ENCODE peak calls at places on chromosome 17, in four cellular contexts. K is IMR-90, F is heart left ventricle, A is spleen. H is an unnamed sample.

GRCh38 chr17:42394838-42395237 is 6.6 kb upstream of the STAT3 start:
- DNase-seq in K (no peak), F (no peak), A (no peak), H (no peak)

GRCh38 chr17:28293994-28294393 is 25.0 kb upstream of the TMEM97 start:
- DNase-seq in K (no peak), F (no peak), A (no peak), H (no peak)

GRCh38 chr17:6755731-6756184 is at the start of gene XAF1:
- DNase-seq in K (peak; percentile 33), F (peak; percentile 58), A (peak; percentile 84), H (peak; percentile 34)

GRCh38 chr17:10156579-10157488 is 41.6 kb downstream of the GAS7 start:
- DNase-seq in K (no peak), F (peak; percentile 66), A (peak; percentile 86), H (no peak)

GRCh38 chr17:17766351-17767095 is 70.3 kb downstream of the SREBF1 start:
- DNase-seq in K (no peak), F (no peak), A (peak; percentile 87), H (peak; percentile 90)

GRCh38 chr17:46044286-46044928 is 45.4 kb downstream of the STH start:
- DNase-seq in K (peak; percentile 87), F (peak; percentile 76), A (no peak), H (peak; percentile 77)

GRCh38 chr17:67648032-67648761 is 69.5 kb upstream of the NOL11 start:
- DNase-seq in K (no peak), F (peak; percentile 20), A (no peak), H (no peak)

GRCh38 chr17:37361543-37361942 is 14.2 kb upstream of the C17orf78 start:
- DNase-seq in K (no peak), F (no peak), A (no peak), H (no peak)

GRCh38 chr17:31369266-31369665 is 22.2 kb upstream of the RAB11FIP4 start:
- DNase-seq in K (peak; percentile 48), F (no peak), A (no peak), H (no peak)

GRCh38 chr17:64457156-64457555 is 8.2 kb downstream of the MILR1 start:
- DNase-seq in K (peak; percentile 66), F (no peak), A (no peak), H (peak; percentile 31)

GRCh38 chr17:21394265-21394664 is 18.1 kb downstream of the KCNJ12 start:
- DNase-seq in K (peak; percentile 62), F (no peak), A (no peak), H (no peak)

GRCh38 chr17:43846221-43846712 is 709 bp upstream of the CD300LG start:
- DNase-seq in K (peak; percentile 58), F (peak; percentile 85), A (peak; percentile 93), H (peak; percentile 83)

GRCh38 chr17:7029096-7029495 is 6.2 kb downstream of the BCL6B start:
- DNase-seq in K (no peak), F (no peak), A (no peak), H (no peak)

GRCh38 chr17:8072727-8073461 is 14.6 kb downstream of the ALOX12B start:
- DNase-seq in K (no peak), F (no peak), A (peak; percentile 82), H (no peak)

GRCh38 chr17:67854378-67854777 is 29.1 kb downstream of the BPTF start:
- DNase-seq in K (no peak), F (no peak), A (no peak), H (no peak)

GRCh38 chr17:78493455-78494188 is 83.6 kb downstream of the DNAH17 start:
- DNase-seq in K (no peak), F (peak; percentile 45), A (no peak), H (no peak)

GRCh38 chr17:75404223-75404738 is 1.2 kb downstream of the GRB2 start:
- DNase-seq in K (peak; percentile 83), F (peak; percentile 61), A (no peak), H (peak; percentile 67)

GRCh38 chr17:32350662-32351418 is 883 bp downstream of the ZNF207 start:
- DNase-seq in K (peak; percentile 62), F (peak; percentile 20), A (no peak), H (peak; percentile 30)

GRCh38 chr17:75059369-75060345 is 12.6 kb downstream of the KCTD2 start:
- DNase-seq in K (peak; percentile 81), F (peak; percentile 50), A (no peak), H (peak; percentile 73)

GRCh38 chr17:4407216-4407615 is 26.5 kb upstream of the SPNS3 start:
- DNase-seq in K (no peak), F (no peak), A (no peak), H (no peak)

GRCh38 chr17:50414808-50415207 is 11.2 kb upstream of the ACSF2 start:
- DNase-seq in K (peak; percentile 28), F (no peak), A (no peak), H (no peak)

GRCh38 chr17:61806941-61807340 is 56.4 kb downstream of the BRIP1 start:
- DNase-seq in K (peak; percentile 20), F (no peak), A (no peak), H (no peak)

GRCh38 chr17:49746791-49747490 is 17.0 kb downstream of the FAM117A start:
- DNase-seq in K (no peak), F (no peak), A (no peak), H (no peak)

DNA sequence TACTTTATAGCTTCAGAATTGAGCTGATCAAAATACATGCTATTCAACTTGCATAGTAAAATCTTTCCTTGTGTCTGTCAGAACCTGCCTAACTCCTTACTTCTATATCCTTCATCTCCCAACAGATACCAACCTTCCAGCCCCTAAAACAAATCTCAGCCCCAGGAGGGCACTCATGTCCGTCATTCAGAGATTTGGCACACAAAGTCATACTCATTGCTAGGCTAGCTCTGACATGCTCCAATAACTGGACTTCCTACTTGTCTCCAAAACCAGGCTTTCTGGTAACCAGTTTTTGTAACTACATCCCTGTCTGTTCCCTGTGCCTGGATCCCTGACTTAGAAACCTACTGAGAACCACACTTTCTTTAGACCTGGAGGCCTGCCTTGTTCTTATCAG is 37.5 kb upstream of the DHX40 start:
- DNase-seq in K (no peak), F (no peak), A (no peak), H (peak; percentile 53)
- TF ChIP-seq POLR2A in K (no peak), F (no peak), A (no peak), H (no peak)

GRCh38 chr17:82901356-82901755 is 61.5 kb upstream of the ZNF750 start:
- DNase-seq in K (no peak), F (no peak), A (no peak), H (no peak)

GRCh38 chr17:82899941-82900340 is 60.1 kb upstream of the ZNF750 start:
- DNase-seq in K (no peak), F (no peak), A (no peak), H (no peak)

GRCh38 chr17:82897514-82898249 is 57.9 kb upstream of the ZNF750 start:
- DNase-seq in K (no peak), F (no peak), A (no peak), H (no peak)

GRCh38 chr17:82900741-82901140 is 60.9 kb upstream of the ZNF750 start:
- DNase-seq in K (peak; percentile 32), F (no peak), A (no peak), H (no peak)

DNA sequence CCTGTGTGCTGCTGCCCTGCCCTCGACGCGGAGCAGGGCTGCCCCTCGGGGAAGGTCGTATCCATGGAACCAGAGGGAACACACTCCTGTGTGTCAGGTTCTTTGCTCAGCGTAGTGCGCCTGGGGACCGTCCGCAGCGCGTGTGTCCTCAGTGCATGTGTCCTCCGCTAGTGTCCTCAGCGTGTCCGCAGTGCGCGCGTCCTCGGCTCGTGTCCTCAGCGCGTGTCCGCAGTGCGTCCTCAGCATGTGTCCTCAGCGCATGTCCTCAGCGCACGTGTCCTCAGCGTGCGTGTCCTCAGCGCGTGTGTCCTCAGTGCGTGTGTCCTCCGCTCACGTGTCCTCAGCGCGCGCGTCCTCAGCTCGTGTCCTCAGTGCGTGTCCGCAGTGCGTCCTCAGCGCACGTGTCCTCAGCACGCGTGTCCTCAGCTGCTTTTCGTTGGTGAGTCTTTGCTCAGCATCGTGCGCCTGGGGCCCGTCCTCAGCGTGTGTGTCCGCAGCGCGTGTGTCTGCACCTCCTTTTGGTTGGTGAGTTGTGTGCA is 59.2 kb upstream of the ZNF750 start:
- DNase-seq in K (no peak), F (no peak), A (no peak), H (no peak)
- H3K36me3 ChIP-seq in K (peaks cover 11% of the 10 kb centered on the region), F (peaks cover 23% of the 10 kb centered on the region), A (no peaks in the 10 kb centered on the region), H (no peaks in the 10 kb centered on the region)

GRCh38 chr17:79836952-79837887 is 2.0 kb downstream of the CBX4 start:
- DNase-seq in K (peak; percentile 74), F (peak; percentile 75), A (peak; percentile 93), H (peak; percentile 91)
- TF ChIP-seq POLR2A in K (no peak), F (peak; percentile 6), A (no peak), H (no peak)

GRCh38 chr17:80337195-80337895 is 76.7 kb downstream of the RNF213 start:
- DNase-seq in K (no peak), F (no peak), A (peak; percentile 64), H (no peak)

GRCh38 chr17:80345321-80345720 is 69.6 kb upstream of the ENDOV start:
- DNase-seq in K (no peak), F (no peak), A (peak; percentile 21), H (no peak)

GRCh38 chr17:80339118-80339517 is 75.8 kb upstream of the ENDOV start:
- DNase-seq in K (no peak), F (no peak), A (peak; percentile 35), H (no peak)

DNA sequence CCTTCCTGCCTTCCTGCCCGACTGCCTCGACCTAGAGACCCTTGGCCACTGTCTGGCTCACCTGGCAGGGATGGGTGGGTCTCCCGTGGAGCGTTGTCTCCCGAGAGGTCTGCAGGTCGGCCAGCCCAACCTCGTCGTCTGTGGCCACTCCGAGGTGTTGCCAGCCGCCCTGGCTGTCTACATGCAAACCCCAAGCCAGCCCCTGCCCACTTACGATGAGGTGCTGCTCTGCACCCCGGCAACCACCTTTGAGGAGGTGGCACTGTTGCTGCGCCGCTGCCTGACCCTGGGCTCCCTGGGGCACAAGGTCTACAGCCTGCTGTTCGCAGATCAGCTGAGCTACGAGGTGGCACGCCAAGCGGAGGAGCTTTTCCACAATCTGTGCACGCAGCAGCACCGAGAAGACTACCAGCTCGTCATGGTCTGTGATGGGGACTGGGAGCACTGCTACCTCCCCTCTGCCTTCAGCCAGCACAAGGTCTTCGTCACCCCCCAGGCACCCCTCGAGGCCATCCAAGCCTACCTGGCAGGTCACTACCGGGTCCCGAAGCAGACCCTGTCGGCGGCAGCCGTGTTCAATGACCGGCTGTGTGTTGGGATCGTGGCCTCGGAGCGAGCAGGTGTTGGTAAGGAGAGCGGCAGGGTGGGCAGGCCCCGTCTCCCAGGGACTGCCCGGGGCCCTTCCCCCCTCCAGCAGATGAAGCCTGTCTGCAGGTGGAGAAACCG is 75.1 kb upstream of the ENDOV start:
- DNase-seq in K (no peak), F (no peak), A (peak; percentile 69), H (no peak)
- H3K36me3 ChIP-seq in K (peaks cover 70% of the 10 kb centered on the region), F (peaks cover 98% of the 10 kb centered on the region), A (peaks cover 5% of the 10 kb centered on the region), H (peaks cover 82% of the 10 kb centered on the region)